ENCODE peak calls at places on chromosomes 13 and 19, in four cellular contexts. One of them, this sample, is unnamed.
A peak's percentile ranks its signal among the peaks of the same experiment; 100 is the strongest.

GRCh38 chr13:19601749-19602725 is 31.4 kb upstream of the MPHOSPH8 start:
- DNase-seq in fibroblast of pulmonary artery: peak; percentile 41
- DNase-seq in heart right ventricle: no peak
- DNase-seq in glutamatergic neuron: peak; percentile 71
- DNase-seq in this sample: peak; percentile 28

GRCh38 chr19:7844951-7845350 is 14.9 kb downstream of the EVI5L start:
- DNase-seq in glutamatergic neuron: no peak
- DNase-seq in heart right ventricle: no peak
- DNase-seq in fibroblast of pulmonary artery: no peak
- DNase-seq in this sample: no peak

GRCh38 chr19:55083004-55083850 is 7.6 kb downstream of the EPS8L1 start:
- DNase-seq in glutamatergic neuron: no peak
- DNase-seq in heart right ventricle: no peak
- DNase-seq in fibroblast of pulmonary artery: no peak
- DNase-seq in this sample: no peak

GRCh38 chr13:46554971-46555370 is 2.0 kb downstream of the LRCH1 start:
- DNase-seq in fibroblast of pulmonary artery: peak; percentile 49
- DNase-seq in heart right ventricle: no peak
- DNase-seq in glutamatergic neuron: no peak
- DNase-seq in this sample: no peak

GRCh38 chr13:78598382-78598781 is 5.0 kb downstream of the POU4F1 start:
- DNase-seq in heart right ventricle: no peak
- DNase-seq in glutamatergic neuron: no peak
- DNase-seq in fibroblast of pulmonary artery: no peak
- DNase-seq in this sample: no peak

GRCh38 chr19:518292-519231 is 11.3 kb downstream of the TPGS1 start:
- DNase-seq in heart right ventricle: no peak
- DNase-seq in fibroblast of pulmonary artery: peak; percentile 74
- DNase-seq in glutamatergic neuron: peak; percentile 72
- DNase-seq in this sample: no peak

GRCh38 chr19:10224337-10224736 is 6.8 kb downstream of the S1PR2 start:
- DNase-seq in heart right ventricle: no peak
- DNase-seq in fibroblast of pulmonary artery: no peak
- DNase-seq in glutamatergic neuron: no peak
- DNase-seq in this sample: no peak

GRCh38 chr13:80305737-80306136 is 35.2 kb downstream of the SPRY2 start:
- DNase-seq in glutamatergic neuron: no peak
- DNase-seq in heart right ventricle: no peak
- DNase-seq in fibroblast of pulmonary artery: no peak
- DNase-seq in this sample: no peak

GRCh38 chr13:95355491-95355890 is 54.2 kb upstream of the ABCC4 start:
- DNase-seq in fibroblast of pulmonary artery: peak; percentile 67
- DNase-seq in heart right ventricle: no peak
- DNase-seq in glutamatergic neuron: no peak
- DNase-seq in this sample: no peak

GRCh38 chr19:2139385-2140192 is 11.8 kb downstream of the AP3D1 start:
- DNase-seq in fibroblast of pulmonary artery: no peak
- DNase-seq in glutamatergic neuron: no peak
- DNase-seq in heart right ventricle: no peak
- DNase-seq in this sample: no peak

GRCh38 chr13:84951128-84951527 is 848.1 kb downstream of the SLITRK6 start:
- DNase-seq in heart right ventricle: no peak
- DNase-seq in glutamatergic neuron: no peak
- DNase-seq in fibroblast of pulmonary artery: no peak
- DNase-seq in this sample: no peak

GRCh38 chr13:51331354-51331861 is 8.1 kb upstream of the SERPINE3 start:
- DNase-seq in heart right ventricle: no peak
- DNase-seq in glutamatergic neuron: no peak
- DNase-seq in fibroblast of pulmonary artery: peak; percentile 39
- DNase-seq in this sample: no peak
- TF ChIP-seq CTCF in heart right ventricle: no peak
- TF ChIP-seq CTCF in glutamatergic neuron: no peak
- TF ChIP-seq CTCF in fibroblast of pulmonary artery: no peak
- TF ChIP-seq CTCF in this sample: no peak

DNA sequence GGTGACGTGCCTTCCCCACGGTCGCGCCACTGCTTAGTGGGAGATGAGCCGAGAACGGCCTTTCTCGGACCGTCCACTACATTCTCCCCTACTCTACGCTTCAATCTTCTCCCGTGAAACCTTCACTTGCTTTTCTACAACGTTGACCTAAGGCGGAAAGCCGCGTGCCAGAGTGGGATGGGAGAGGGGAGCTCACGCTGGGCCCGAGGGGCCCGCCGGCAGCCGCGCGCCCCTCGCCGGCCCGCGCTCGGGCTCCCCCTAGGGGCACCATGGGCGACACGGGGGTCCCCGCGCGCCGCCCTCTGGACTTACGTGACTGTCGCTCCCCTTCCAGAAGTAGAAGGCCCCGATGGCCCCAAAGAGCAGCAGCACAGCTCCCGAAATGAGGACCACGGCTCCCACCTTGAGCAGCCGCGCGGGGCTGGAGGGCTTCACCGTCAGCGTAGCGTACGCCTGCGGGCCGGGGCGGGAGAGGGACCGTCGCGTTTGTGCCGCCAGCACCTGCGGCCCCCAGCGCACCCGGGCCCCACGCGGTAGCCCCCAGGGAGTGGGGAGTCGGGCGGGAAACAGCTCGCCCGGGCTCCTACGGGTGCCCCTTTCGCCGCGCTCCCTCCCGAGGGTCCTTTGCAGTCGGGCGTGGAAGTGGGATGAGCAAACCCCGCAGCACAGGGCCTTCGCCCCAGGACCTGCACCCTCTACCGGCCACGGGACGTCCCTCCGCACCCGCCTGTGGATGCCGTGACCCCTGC is 727 bp downstream of the CNMD start:
- DNase-seq in glutamatergic neuron: peak; percentile 66
- DNase-seq in fibroblast of pulmonary artery: no peak
- DNase-seq in heart right ventricle: peak; percentile 7
- DNase-seq in this sample: peak; percentile 18
- TF ChIP-seq CTCF in glutamatergic neuron: peak; percentile 69
- TF ChIP-seq CTCF in fibroblast of pulmonary artery: no peak
- TF ChIP-seq CTCF in heart right ventricle: peak; percentile 61
- TF ChIP-seq CTCF in this sample: no peak

GRCh38 chr19:35748106-35749020 is at the start of gene LIN37:
- DNase-seq in heart right ventricle: peak; percentile 99
- DNase-seq in glutamatergic neuron: peak; percentile 98
- DNase-seq in fibroblast of pulmonary artery: peak; percentile 100
- DNase-seq in this sample: peak; percentile 91
- TF ChIP-seq CTCF in heart right ventricle: peak; percentile 35
- TF ChIP-seq CTCF in glutamatergic neuron: no peak
- TF ChIP-seq CTCF in fibroblast of pulmonary artery: no peak
- TF ChIP-seq CTCF in this sample: no peak

GRCh38 chr19:29873801-29874575 is 62.2 kb downstream of the CCNE1 start:
- DNase-seq in heart right ventricle: no peak
- DNase-seq in glutamatergic neuron: no peak
- DNase-seq in fibroblast of pulmonary artery: no peak
- DNase-seq in this sample: no peak
- TF ChIP-seq CTCF in heart right ventricle: no peak
- TF ChIP-seq CTCF in glutamatergic neuron: peak; percentile 12
- TF ChIP-seq CTCF in fibroblast of pulmonary artery: no peak
- TF ChIP-seq CTCF in this sample: no peak